ENCODE peak calls at places on chromosomes 6 and 20, in eight cellular contexts. One of them, this sample, is unnamed.

GRCh38 chr6:140485740-140486467 is 1111.5 kb upstream of the CITED2 start:
- DNase-seq in substantia nigra: no peak
- DNase-seq in stimulated activated CD4-positive, alpha-beta T cell treated with anti-CD3 and anti-CD28 coated beads, TNF-alpha, amount 100 ng/mL, for 1 hour: no peak
- DNase-seq in germinal center: no peak
- DNase-seq in activated T-cell treated with anti-CD3 and anti-CD28 coated beads for 1 hour: no peak
- DNase-seq in natural killer cell treated with Interleukin-12 subunit alpha and Interleukin-12 subunit beta and Interleukin-15 and Interleukin-18, amount 100 ng/mL, for 72 hours: no peak
- DNase-seq in endothelial cell: no peak
- DNase-seq in fibroblast of the aortic adventitia: peak
- DNase-seq in this sample: no peak

GRCh38 chr20:33554914-33555420 is 65.1 kb downstream of the CBFA2T2 start:
- DNase-seq in endothelial cell: no peak
- DNase-seq in stimulated activated CD4-positive, alpha-beta T cell treated with anti-CD3 and anti-CD28 coated beads, TNF-alpha, amount 100 ng/mL, for 1 hour: peak
- DNase-seq in germinal center: peak
- DNase-seq in activated T-cell treated with anti-CD3 and anti-CD28 coated beads for 1 hour: peak
- DNase-seq in natural killer cell treated with Interleukin-12 subunit alpha and Interleukin-12 subunit beta and Interleukin-15 and Interleukin-18, amount 100 ng/mL, for 72 hours: no peak
- DNase-seq in fibroblast of the aortic adventitia: peak
- DNase-seq in substantia nigra: no peak
- DNase-seq in this sample: peak

GRCh38 chr20:56017560-56017959 is 12.2 kb upstream of the CBLN4 start:
- DNase-seq in substantia nigra: no peak
- DNase-seq in endothelial cell: no peak
- DNase-seq in fibroblast of the aortic adventitia: no peak
- DNase-seq in natural killer cell treated with Interleukin-12 subunit alpha and Interleukin-12 subunit beta and Interleukin-15 and Interleukin-18, amount 100 ng/mL, for 72 hours: no peak
- DNase-seq in activated T-cell treated with anti-CD3 and anti-CD28 coated beads for 1 hour: no peak
- DNase-seq in stimulated activated CD4-positive, alpha-beta T cell treated with anti-CD3 and anti-CD28 coated beads, TNF-alpha, amount 100 ng/mL, for 1 hour: no peak
- DNase-seq in germinal center: no peak
- DNase-seq in this sample: no peak

GRCh38 chr6:55841341-55841740 is 34.0 kb downstream of the BMP5 start:
- DNase-seq in natural killer cell treated with Interleukin-12 subunit alpha and Interleukin-12 subunit beta and Interleukin-15 and Interleukin-18, amount 100 ng/mL, for 72 hours: no peak
- DNase-seq in activated T-cell treated with anti-CD3 and anti-CD28 coated beads for 1 hour: no peak
- DNase-seq in stimulated activated CD4-positive, alpha-beta T cell treated with anti-CD3 and anti-CD28 coated beads, TNF-alpha, amount 100 ng/mL, for 1 hour: no peak
- DNase-seq in germinal center: no peak
- DNase-seq in endothelial cell: no peak
- DNase-seq in fibroblast of the aortic adventitia: no peak
- DNase-seq in substantia nigra: no peak
- DNase-seq in this sample: no peak

GRCh38 chr6:129686941-129687627 is 22.9 kb downstream of the ARHGAP18 start:
- DNase-seq in endothelial cell: no peak
- DNase-seq in substantia nigra: no peak
- DNase-seq in activated T-cell treated with anti-CD3 and anti-CD28 coated beads for 1 hour: no peak
- DNase-seq in fibroblast of the aortic adventitia: peak
- DNase-seq in natural killer cell treated with Interleukin-12 subunit alpha and Interleukin-12 subunit beta and Interleukin-15 and Interleukin-18, amount 100 ng/mL, for 72 hours: peak
- DNase-seq in stimulated activated CD4-positive, alpha-beta T cell treated with anti-CD3 and anti-CD28 coated beads, TNF-alpha, amount 100 ng/mL, for 1 hour: no peak
- DNase-seq in germinal center: no peak
- DNase-seq in this sample: peak

GRCh38 chr20:36847710-36848040 is 28.3 kb upstream of the TLDC2 start:
- DNase-seq in substantia nigra: no peak
- DNase-seq in fibroblast of the aortic adventitia: peak
- DNase-seq in germinal center: no peak
- DNase-seq in activated T-cell treated with anti-CD3 and anti-CD28 coated beads for 1 hour: no peak
- DNase-seq in natural killer cell treated with Interleukin-12 subunit alpha and Interleukin-12 subunit beta and Interleukin-15 and Interleukin-18, amount 100 ng/mL, for 72 hours: no peak
- DNase-seq in endothelial cell: no peak
- DNase-seq in stimulated activated CD4-positive, alpha-beta T cell treated with anti-CD3 and anti-CD28 coated beads, TNF-alpha, amount 100 ng/mL, for 1 hour: no peak
- DNase-seq in this sample: no peak

GRCh38 chr20:57251344-57251743 is 15.1 kb downstream of the BMP7 start:
- DNase-seq in natural killer cell treated with Interleukin-12 subunit alpha and Interleukin-12 subunit beta and Interleukin-15 and Interleukin-18, amount 100 ng/mL, for 72 hours: peak
- DNase-seq in fibroblast of the aortic adventitia: no peak
- DNase-seq in substantia nigra: no peak
- DNase-seq in activated T-cell treated with anti-CD3 and anti-CD28 coated beads for 1 hour: no peak
- DNase-seq in stimulated activated CD4-positive, alpha-beta T cell treated with anti-CD3 and anti-CD28 coated beads, TNF-alpha, amount 100 ng/mL, for 1 hour: no peak
- DNase-seq in germinal center: no peak
- DNase-seq in endothelial cell: no peak
- DNase-seq in this sample: no peak

GRCh38 chr20:57744206-57744605 is 34.4 kb upstream of the PMEPA1 start:
- DNase-seq in endothelial cell: no peak
- DNase-seq in germinal center: no peak
- DNase-seq in stimulated activated CD4-positive, alpha-beta T cell treated with anti-CD3 and anti-CD28 coated beads, TNF-alpha, amount 100 ng/mL, for 1 hour: no peak
- DNase-seq in fibroblast of the aortic adventitia: no peak
- DNase-seq in natural killer cell treated with Interleukin-12 subunit alpha and Interleukin-12 subunit beta and Interleukin-15 and Interleukin-18, amount 100 ng/mL, for 72 hours: no peak
- DNase-seq in activated T-cell treated with anti-CD3 and anti-CD28 coated beads for 1 hour: no peak
- DNase-seq in substantia nigra: no peak
- DNase-seq in this sample: no peak

This sample was measured in B cell.